ENCODE peak calls at places on chromosomes 3 and 15, in eight cellular contexts. One of them, this sample, is unnamed.

GRCh38 chr3:101104334-101104733 is 111.1 kb upstream of the ABI3BP start:
- DNase-seq in endodermal cell: no peak
- DNase-seq in effector memory CD4-positive, alpha-beta T cell: no peak
- DNase-seq in left colon: no peak
- DNase-seq in stimulated activated CD4-positive, alpha-beta T cell treated with anti-CD3 and anti-CD28 coated beads, Interleukin-1b, Interleukin-23, amount 100 ng/mL, for 4 hours: no peak
- DNase-seq in naive B cell: no peak
- DNase-seq in activated T-cell treated with anti-CD3 and anti-CD28 coated beads, Interleukin-2, amount 50 U/mL, for 72 hours: no peak
- DNase-seq in activated CD4-positive, alpha-beta T cell treated with anti-CD3 and anti-CD28 coated beads for 4 hours: no peak
- DNase-seq in this sample: no peak

GRCh38 chr3:112133606-112134334 is 722 bp upstream of the GCSAM start:
- DNase-seq in activated T-cell treated with anti-CD3 and anti-CD28 coated beads, Interleukin-2, amount 50 U/mL, for 72 hours: no peak
- DNase-seq in effector memory CD4-positive, alpha-beta T cell: no peak
- DNase-seq in left colon: no peak
- DNase-seq in naive B cell: no peak
- DNase-seq in activated CD4-positive, alpha-beta T cell treated with anti-CD3 and anti-CD28 coated beads for 4 hours: no peak
- DNase-seq in endodermal cell: no peak
- DNase-seq in stimulated activated CD4-positive, alpha-beta T cell treated with anti-CD3 and anti-CD28 coated beads, Interleukin-1b, Interleukin-23, amount 100 ng/mL, for 4 hours: no peak
- DNase-seq in this sample: no peak

GRCh38 chr3:97070302-97070701 is 255.9 kb downstream of the EPHA6 start:
- DNase-seq in activated T-cell treated with anti-CD3 and anti-CD28 coated beads, Interleukin-2, amount 50 U/mL, for 72 hours: no peak
- DNase-seq in naive B cell: no peak
- DNase-seq in endodermal cell: no peak
- DNase-seq in effector memory CD4-positive, alpha-beta T cell: no peak
- DNase-seq in activated CD4-positive, alpha-beta T cell treated with anti-CD3 and anti-CD28 coated beads for 4 hours: no peak
- DNase-seq in left colon: no peak
- DNase-seq in stimulated activated CD4-positive, alpha-beta T cell treated with anti-CD3 and anti-CD28 coated beads, Interleukin-1b, Interleukin-23, amount 100 ng/mL, for 4 hours: no peak
- DNase-seq in this sample: no peak

GRCh38 chr3:195895900-195896360 is 12.4 kb downstream of the TNK2 start:
- DNase-seq in activated T-cell treated with anti-CD3 and anti-CD28 coated beads, Interleukin-2, amount 50 U/mL, for 72 hours: peak; percentile 78
- DNase-seq in endodermal cell: peak; percentile 77
- DNase-seq in effector memory CD4-positive, alpha-beta T cell: peak; percentile 54
- DNase-seq in naive B cell: peak; percentile 85
- DNase-seq in left colon: no peak
- DNase-seq in activated CD4-positive, alpha-beta T cell treated with anti-CD3 and anti-CD28 coated beads for 4 hours: peak; percentile 46
- DNase-seq in stimulated activated CD4-positive, alpha-beta T cell treated with anti-CD3 and anti-CD28 coated beads, Interleukin-1b, Interleukin-23, amount 100 ng/mL, for 4 hours: no peak
- DNase-seq in this sample: no peak

GRCh38 chr3:58059349-58060321 is 51.4 kb downstream of the FLNB start:
- DNase-seq in left colon: peak; percentile 74
- DNase-seq in naive B cell: no peak
- DNase-seq in stimulated activated CD4-positive, alpha-beta T cell treated with anti-CD3 and anti-CD28 coated beads, Interleukin-1b, Interleukin-23, amount 100 ng/mL, for 4 hours: no peak
- DNase-seq in endodermal cell: no peak
- DNase-seq in activated CD4-positive, alpha-beta T cell treated with anti-CD3 and anti-CD28 coated beads for 4 hours: no peak
- DNase-seq in effector memory CD4-positive, alpha-beta T cell: no peak
- DNase-seq in activated T-cell treated with anti-CD3 and anti-CD28 coated beads, Interleukin-2, amount 50 U/mL, for 72 hours: no peak
- DNase-seq in this sample: no peak

GRCh38 chr15:25850154-25851111 is 12.7 kb downstream of the ATP10A start:
- DNase-seq in left colon: peak; percentile 73
- DNase-seq in stimulated activated CD4-positive, alpha-beta T cell treated with anti-CD3 and anti-CD28 coated beads, Interleukin-1b, Interleukin-23, amount 100 ng/mL, for 4 hours: peak; percentile 56
- DNase-seq in activated T-cell treated with anti-CD3 and anti-CD28 coated beads, Interleukin-2, amount 50 U/mL, for 72 hours: peak; percentile 73
- DNase-seq in naive B cell: peak; percentile 71
- DNase-seq in endodermal cell: peak; percentile 83
- DNase-seq in activated CD4-positive, alpha-beta T cell treated with anti-CD3 and anti-CD28 coated beads for 4 hours: peak; percentile 66
- DNase-seq in effector memory CD4-positive, alpha-beta T cell: peak; percentile 62
- DNase-seq in this sample: no peak

GRCh38 chr3:179853176-179853575 is 183.6 kb downstream of the PEX5L start:
- DNase-seq in effector memory CD4-positive, alpha-beta T cell: no peak
- DNase-seq in stimulated activated CD4-positive, alpha-beta T cell treated with anti-CD3 and anti-CD28 coated beads, Interleukin-1b, Interleukin-23, amount 100 ng/mL, for 4 hours: no peak
- DNase-seq in naive B cell: no peak
- DNase-seq in left colon: no peak
- DNase-seq in activated T-cell treated with anti-CD3 and anti-CD28 coated beads, Interleukin-2, amount 50 U/mL, for 72 hours: no peak
- DNase-seq in activated CD4-positive, alpha-beta T cell treated with anti-CD3 and anti-CD28 coated beads for 4 hours: no peak
- DNase-seq in endodermal cell: no peak
- DNase-seq in this sample: no peak

GRCh38 chr3:100590114-100590839 is 19.1 kb upstream of the ADGRG7 start:
- DNase-seq in naive B cell: peak; percentile 55
- DNase-seq in stimulated activated CD4-positive, alpha-beta T cell treated with anti-CD3 and anti-CD28 coated beads, Interleukin-1b, Interleukin-23, amount 100 ng/mL, for 4 hours: peak; percentile 51
- DNase-seq in effector memory CD4-positive, alpha-beta T cell: peak; percentile 50
- DNase-seq in endodermal cell: peak; percentile 81
- DNase-seq in activated T-cell treated with anti-CD3 and anti-CD28 coated beads, Interleukin-2, amount 50 U/mL, for 72 hours: peak; percentile 67
- DNase-seq in activated CD4-positive, alpha-beta T cell treated with anti-CD3 and anti-CD28 coated beads for 4 hours: peak; percentile 65
- DNase-seq in left colon: peak; percentile 50
- DNase-seq in this sample: no peak

GRCh38 chr3:102156426-102156825 is 278.4 kb upstream of the ZPLD1 start:
- DNase-seq in effector memory CD4-positive, alpha-beta T cell: no peak
- DNase-seq in left colon: no peak
- DNase-seq in stimulated activated CD4-positive, alpha-beta T cell treated with anti-CD3 and anti-CD28 coated beads, Interleukin-1b, Interleukin-23, amount 100 ng/mL, for 4 hours: no peak
- DNase-seq in endodermal cell: no peak
- DNase-seq in activated T-cell treated with anti-CD3 and anti-CD28 coated beads, Interleukin-2, amount 50 U/mL, for 72 hours: no peak
- DNase-seq in naive B cell: no peak
- DNase-seq in activated CD4-positive, alpha-beta T cell treated with anti-CD3 and anti-CD28 coated beads for 4 hours: no peak
- DNase-seq in this sample: no peak

GRCh38 chr15:91522609-91523332 is 330.7 kb upstream of the SLCO3A1 start:
- DNase-seq in naive B cell: no peak
- DNase-seq in left colon: no peak
- DNase-seq in stimulated activated CD4-positive, alpha-beta T cell treated with anti-CD3 and anti-CD28 coated beads, Interleukin-1b, Interleukin-23, amount 100 ng/mL, for 4 hours: no peak
- DNase-seq in effector memory CD4-positive, alpha-beta T cell: no peak
- DNase-seq in endodermal cell: peak; percentile 43
- DNase-seq in activated CD4-positive, alpha-beta T cell treated with anti-CD3 and anti-CD28 coated beads for 4 hours: no peak
- DNase-seq in activated T-cell treated with anti-CD3 and anti-CD28 coated beads, Interleukin-2, amount 50 U/mL, for 72 hours: no peak
- DNase-seq in this sample: no peak

GRCh38 chr3:72862314-72863090 is 14.3 kb upstream of the SHQ1 start:
- DNase-seq in stimulated activated CD4-positive, alpha-beta T cell treated with anti-CD3 and anti-CD28 coated beads, Interleukin-1b, Interleukin-23, amount 100 ng/mL, for 4 hours: no peak
- DNase-seq in naive B cell: no peak
- DNase-seq in effector memory CD4-positive, alpha-beta T cell: no peak
- DNase-seq in endodermal cell: no peak
- DNase-seq in left colon: no peak
- DNase-seq in activated T-cell treated with anti-CD3 and anti-CD28 coated beads, Interleukin-2, amount 50 U/mL, for 72 hours: no peak
- DNase-seq in activated CD4-positive, alpha-beta T cell treated with anti-CD3 and anti-CD28 coated beads for 4 hours: no peak
- DNase-seq in this sample: no peak

This sample was measured in D721Med.